ENCODE peak calls at places on chromosomes 5 and 9, in seven cellular contexts. S is spleen, M is aorta, H is heart left ventricle, Z is Peyer's patch, N is adrenal gland, Q is neural progenitor cell. L is an unnamed sample.

GRCh38 chr5:98307811-98308210 is 465.7 kb upstream of the RGMB start:
- DNase-seq in S (no peak), M (no peak), H (no peak), Z (no peak), N (no peak), Q (no peak), L (no peak)

GRCh38 chr9:97602430-97602829 is 30.7 kb downstream of the TSTD2 start:
- DNase-seq in S (no peak), M (no peak), H (peak; percentile 62), Z (no peak), N (no peak), Q (no peak), L (no peak)

GRCh38 chr9:85534340-85534739 is 207.4 kb downstream of the AGTPBP1 start:
- DNase-seq in S (peak; percentile 78), M (peak; percentile 67), H (no peak), Z (no peak), N (no peak), Q (no peak), L (peak; percentile 54)

GRCh38 chr5:87541033-87541432 is 128.3 kb upstream of the CCNH start:
- DNase-seq in S (no peak), M (peak; percentile 56), H (peak; percentile 52), Z (peak; percentile 56), N (peak; percentile 67), Q (peak; percentile 68), L (no peak)

GRCh38 chr9:7216004-7216821 is 458.4 kb downstream of the KDM4C start:
- DNase-seq in S (no peak), M (no peak), H (no peak), Z (no peak), N (no peak), Q (no peak), L (no peak)

GRCh38 chr9:20357207-20357503 is 265.1 kb downstream of the MLLT3 start:
- DNase-seq in S (no peak), M (no peak), H (no peak), Z (no peak), N (no peak), Q (no peak), L (no peak)

GRCh38 chr5:154625031-154625430 is 130.1 kb upstream of the LARP1 start:
- DNase-seq in S (no peak), M (no peak), H (no peak), Z (no peak), N (no peak), Q (no peak), L (no peak)

GRCh38 chr9:35688558-35689350 is 971 bp downstream of the TPM2 start:
- DNase-seq in S (no peak), M (no peak), H (no peak), Z (no peak), N (no peak), Q (no peak), L (no peak)

GRCh38 chr9:128325629-128326028 is 3.0 kb downstream of the COQ4 start:
- DNase-seq in S (no peak), M (no peak), H (no peak), Z (no peak), N (no peak), Q (no peak), L (no peak)

GRCh38 chr9:128323192-128323730 is 622 bp downstream of the COQ4 start:
- DNase-seq in S (no peak), M (no peak), H (no peak), Z (no peak), N (no peak), Q (no peak), L (no peak)

GRCh38 chr9:128322342-128323191 is at the start of the genes COQ4 and TRUB2:
- DNase-seq in S (peak; percentile 97), M (peak; percentile 95), H (peak; percentile 94), Z (peak; percentile 97), N (peak; percentile 91), Q (peak; percentile 96), L (peak; percentile 95)

GRCh38 chr9:128324401-128324800 is 1.8 kb downstream of the COQ4 start:
- DNase-seq in S (no peak), M (no peak), H (no peak), Z (no peak), N (no peak), Q (no peak), L (no peak)

DNA sequence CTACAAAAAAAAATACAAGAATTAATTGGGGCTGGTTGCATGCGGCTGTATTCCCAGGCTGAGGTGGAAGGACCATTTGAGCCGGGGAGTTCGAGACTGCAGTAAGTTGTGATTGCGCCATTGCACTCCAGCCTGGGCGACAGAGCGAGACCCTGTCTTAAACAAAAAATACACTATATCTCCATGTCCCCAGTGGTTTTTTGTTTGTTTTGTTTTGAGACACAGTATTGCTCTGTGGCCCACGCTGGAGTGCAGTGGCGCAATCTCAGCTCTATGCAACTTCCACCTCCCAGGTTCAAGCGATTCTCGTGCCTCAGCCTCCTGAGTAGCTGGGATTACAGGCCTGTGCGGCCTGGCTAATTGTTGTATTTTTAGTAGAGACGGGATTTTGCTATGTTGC is 1.1 kb downstream of the COQ4 start:
- DNase-seq in S (no peak), M (no peak), H (no peak), Z (no peak), N (no peak), Q (no peak), L (no peak)
- H3K4me3 ChIP-seq in S (no peak overlapping the region), M (no peak overlapping the region), H (no peak overlapping the region), Z (peak overlapping the region; percentile 86), N (no peak overlapping the region), Q (peak overlapping the region; percentile 94), L (peak overlapping the region; percentile 95)

GRCh38 chr5:11385901-11386293 is 518.3 kb downstream of the CTNND2 start:
- DNase-seq in S (no peak), M (no peak), H (no peak), Z (no peak), N (no peak), Q (peak; percentile 90), L (no peak)
- H3K4me1 ChIP-seq in S (peaks cover 14% of the 10 kb centered on the region), M (no peaks in the 10 kb centered on the region), H (no peaks in the 10 kb centered on the region), Z (no peaks in the 10 kb centered on the region), N (no peaks in the 10 kb centered on the region), Q (peaks cover 46% of the 10 kb centered on the region), L (peaks cover 4% of the 10 kb centered on the region)

GRCh38 chr5:5558593-5558992 is 136.1 kb downstream of the ICE1 start:
- DNase-seq in S (no peak), M (no peak), H (no peak), Z (no peak), N (no peak), Q (peak; percentile 25), L (no peak)

GRCh38 chr5:5560016-5560415 is 137.5 kb downstream of the ICE1 start:
- DNase-seq in S (no peak), M (no peak), H (no peak), Z (no peak), N (no peak), Q (no peak), L (no peak)

GRCh38 chr5:5558102-5558501 is 135.6 kb downstream of the ICE1 start:
- DNase-seq in S (no peak), M (no peak), H (no peak), Z (no peak), N (no peak), Q (no peak), L (no peak)
- H3K27me3 ChIP-seq in S (no peaks in the 10 kb centered on the region), M (no peaks in the 10 kb centered on the region), H (no peaks in the 10 kb centered on the region), Z (no peaks in the 10 kb centered on the region), N (no peaks in the 10 kb centered on the region), Q (no peaks in the 10 kb centered on the region), L (no peaks in the 10 kb centered on the region)

DNA sequence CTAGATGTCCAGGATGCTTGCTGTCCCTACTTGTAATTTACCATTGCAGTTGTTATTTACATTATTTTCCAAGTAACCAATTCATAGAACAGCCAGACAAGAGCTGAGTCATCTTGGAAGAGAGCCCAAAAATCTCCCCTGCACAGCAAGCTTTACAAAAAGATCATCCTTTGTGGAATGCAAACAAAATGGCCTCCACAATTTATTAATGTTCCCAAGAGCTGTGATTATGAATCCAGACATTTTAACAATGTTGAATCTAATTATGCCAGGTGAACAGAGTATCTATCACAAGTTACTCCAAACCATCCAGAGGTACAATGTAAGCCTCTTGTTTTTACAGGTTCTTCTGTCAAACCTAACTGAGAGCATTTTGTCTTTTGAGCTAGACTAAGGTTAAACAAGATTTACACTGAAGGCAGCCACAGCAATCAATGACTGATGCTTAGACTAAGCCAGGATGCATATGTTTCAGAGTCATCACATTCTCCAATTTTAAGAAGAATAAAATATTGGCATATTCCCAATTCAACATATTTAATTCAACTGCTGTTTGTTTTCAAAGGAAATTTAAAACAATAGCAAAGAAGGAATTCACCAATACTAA is 95.3 kb upstream of the SLC12A2 start:
- DNase-seq in S (no peak), M (no peak), H (no peak), Z (no peak), N (no peak), Q (no peak), L (no peak)
- H3K4me3 ChIP-seq in S (no peak overlapping the region), M (no peak overlapping the region), H (no peak overlapping the region), Z (no peak overlapping the region), N (no peak overlapping the region), Q (no peak overlapping the region), L (no peak overlapping the region)